ENCODE peak calls at places on chromosome 22, in ten cellular contexts. G, S, B, X, J, W, F, R, Q and E are unnamed samples.

GRCh38 chr22:48581821-48582469 is 1245.7 kb downstream of the BRD1 start:
- DNase-seq in G (no peak), Q (no peak), F (no peak), J (no peak), W (no peak), R (no peak), B (no peak), X (no peak), S (no peak), E (no peak)

GRCh38 chr22:38781033-38781432 is 12.9 kb downstream of the DNAL4 start:
- DNase-seq in X (no peak), J (no peak), B (no peak), S (no peak), F (no peak), Q (no peak), W (no peak), G (no peak), R (no peak), E (no peak)

GRCh38 chr22:49303061-49303735 is 524.5 kb downstream of the BRD1 start:
- DNase-seq in F (no peak), J (no peak), S (no peak), W (no peak), G (no peak), B (no peak), X (no peak), Q (no peak), R (no peak), E (no peak)

GRCh38 chr22:38069372-38070249 is 12.4 kb downstream of the PICK1 start:
- DNase-seq in W (no peak), Q (no peak), F (peak), J (no peak), X (peak), R (no peak), G (no peak), S (no peak), B (no peak), E (peak)

GRCh38 chr22:23548501-23549197 is 31.4 kb downstream of the IGLL1 start:
- DNase-seq in B (no peak), X (no peak), S (no peak), W (no peak), Q (no peak), G (no peak), R (no peak), J (no peak), F (no peak), E (no peak)

GRCh38 chr22:46131151-46131587 is 19.2 kb upstream of the PPARA start:
- DNase-seq in R (no peak), J (no peak), S (no peak), W (no peak), B (no peak), G (no peak), X (peak), Q (peak), F (no peak), E (no peak)

GRCh38 chr22:39496131-39496838 is 5.8 kb upstream of the MIEF1 start:
- DNase-seq in B (peak), Q (peak), J (no peak), G (peak), F (peak), R (peak), X (peak), S (no peak), W (peak), E (no peak)

GRCh38 chr22:41003041-41003440 is 51.9 kb downstream of the RBX1 start:
- DNase-seq in Q (no peak), R (no peak), X (no peak), B (no peak), S (no peak), J (no peak), G (no peak), F (no peak), W (no peak), E (no peak)

GRCh38 chr22:36211237-36211881 is 9.8 kb upstream of the APOL4 start:
- DNase-seq in B (peak), W (peak), J (no peak), S (no peak), X (no peak), F (no peak), Q (no peak), R (no peak), G (no peak), E (no peak)

GRCh38 chr22:48925450-48925849 is 902.2 kb downstream of the BRD1 start:
- DNase-seq in W (no peak), F (no peak), G (no peak), Q (no peak), X (no peak), S (no peak), J (no peak), B (no peak), R (no peak), E (no peak)

GRCh38 chr22:26324150-26324549 is 104.9 kb upstream of the ASPHD2 start:
- DNase-seq in B (no peak), X (no peak), Q (no peak), W (no peak), J (no peak), G (no peak), S (no peak), R (no peak), F (no peak), E (no peak)

GRCh38 chr22:19884161-19884953 is 29.7 kb upstream of the GNB1L start:
- DNase-seq in W (no peak), J (no peak), S (no peak), G (no peak), Q (no peak), R (peak), F (no peak), B (no peak), X (no peak), E (no peak)

GRCh38 chr22:37262346-37262745 is 18.3 kb upstream of the RAC2 start:
- DNase-seq in X (no peak), W (no peak), F (no peak), G (no peak), S (no peak), J (no peak), R (no peak), Q (no peak), B (no peak), E (no peak)

GRCh38 chr22:23180893-23181762 is 819 bp downstream of the BCR start:
- DNase-seq in B (no peak), G (peak), R (peak), W (no peak), X (no peak), Q (no peak), S (no peak), F (peak), J (no peak), E (no peak)

GRCh38 chr22:30191049-30191701 is 55.4 kb downstream of the LIF start:
- DNase-seq in J (no peak), Q (no peak), B (peak), F (no peak), X (no peak), R (no peak), W (no peak), S (no peak), G (no peak), E (no peak)

GRCh38 chr22:17266261-17266971 is 47.2 kb upstream of the ADA2 start:
- DNase-seq in J (no peak), G (no peak), F (no peak), R (no peak), B (no peak), W (no peak), Q (peak), S (no peak), X (peak), E (no peak)

GRCh38 chr22:21015051-21016006 is at the start of gene P2RX6:
- DNase-seq in S (no peak), X (no peak), F (no peak), G (no peak), Q (no peak), W (peak), R (no peak), J (no peak), B (peak), E (no peak)

GRCh38 chr22:25406510-25407210 is 157.8 kb upstream of the GRK3 start:
- DNase-seq in R (no peak), G (no peak), F (no peak), W (no peak), X (no peak), S (no peak), B (no peak), Q (no peak), J (no peak), E (no peak)

GRCh38 chr22:21448627-21449416 is 18.4 kb upstream of the TMEM191C start:
- DNase-seq in F (no peak), B (no peak), Q (no peak), G (no peak), R (no peak), S (no peak), W (no peak), J (no peak), X (peak), E (no peak)

GRCh38 chr22:26737262-26737661 is 79.9 kb downstream of the MIAT start:
- DNase-seq in X (no peak), J (no peak), B (no peak), W (no peak), R (no peak), S (no peak), F (no peak), G (no peak), Q (no peak), E (no peak)

GRCh38 chr22:50436841-50437341 is 37.9 kb downstream of the SBF1 start:
- DNase-seq in B (no peak), Q (no peak), X (no peak), G (no peak), F (no peak), W (no peak), R (no peak), S (no peak), J (no peak), E (no peak)

GRCh38 chr22:25696763-25697710 is 45.0 kb upstream of the MYO18B start:
- DNase-seq in R (no peak), X (no peak), W (no peak), G (no peak), Q (no peak), S (no peak), B (peak), J (no peak), F (no peak), E (no peak)

GRCh38 chr22:49149721-49150608 is 677.7 kb downstream of the BRD1 start:
- DNase-seq in F (no peak), J (no peak), B (no peak), X (no peak), G (no peak), R (no peak), S (no peak), W (no peak), Q (no peak), E (no peak)

GRCh38 chr22:32996702-32997101 is 61.5 kb downstream of the SYN3 start:
- DNase-seq in J (no peak), R (no peak), F (no peak), X (no peak), Q (no peak), W (no peak), B (no peak), G (no peak), S (no peak), E (no peak)

GRCh38 chr22:48827228-48827810 is 1000.4 kb downstream of the BRD1 start:
- DNase-seq in B (peak), Q (no peak), R (no peak), F (no peak), X (no peak), W (peak), G (no peak), J (no peak), S (no peak), E (no peak)

GRCh38 chr22:27453688-27454087 is 347.9 kb downstream of the MN1 start:
- DNase-seq in W (no peak), S (no peak), X (no peak), J (no peak), B (no peak), Q (no peak), F (no peak), R (no peak), G (no peak), E (no peak)

GRCh38 chr22:35589736-35590079 is 27.4 kb downstream of the MB start:
- DNase-seq in F (no peak), X (no peak), G (no peak), B (no peak), R (no peak), W (no peak), S (no peak), Q (no peak), J (no peak), E (no peak)

GRCh38 chr22:42792909-42793847 is 63.9 kb downstream of the ARFGAP3 start:
- DNase-seq in F (no peak), X (no peak), G (no peak), B (no peak), R (no peak), S (no peak), J (no peak), Q (no peak), W (no peak), E (no peak)

GRCh38 chr22:30308518-30309230 is 18.1 kb downstream of the TBC1D10A start:
- DNase-seq in X (no peak), B (peak), S (no peak), F (no peak), R (no peak), Q (no peak), W (no peak), J (no peak), G (peak), E (no peak)

GRCh38 chr22:50582562-50583293 is at the start of gene CHKB:
- DNase-seq in F (peak), W (peak), X (peak), G (peak), B (peak), J (peak), R (peak), S (peak), Q (peak), E (peak)

GRCh38 chr22:44335903-44336803 is 23.4 kb upstream of the SHISAL1 start:
- DNase-seq in F (no peak), J (no peak), G (peak), B (no peak), X (no peak), R (no peak), S (no peak), Q (no peak), W (no peak), E (no peak)

GRCh38 chr22:19759994-19760651 is 455 bp upstream of the TBX1 start:
- DNase-seq in G (no peak), S (no peak), F (no peak), B (no peak), J (no peak), R (no peak), X (peak), Q (no peak), W (no peak), E (no peak)

GRCh38 chr22:48055827-48056226 is 1293.4 kb downstream of the TBC1D22A start:
- DNase-seq in W (peak), F (no peak), G (no peak), X (no peak), J (no peak), R (no peak), B (peak), S (no peak), Q (no peak), E (no peak)

GRCh38 chr22:46078241-46079092 is 71.9 kb upstream of the PPARA start:
- DNase-seq in S (no peak), Q (no peak), W (peak), F (no peak), J (no peak), B (peak), G (no peak), X (no peak), R (no peak), E (no peak)

GRCh38 chr22:47663615-47664605 is 901.5 kb downstream of the TBC1D22A start:
- DNase-seq in J (no peak), X (no peak), R (no peak), G (no peak), B (no peak), W (no peak), S (no peak), Q (peak), F (no peak), E (no peak)

GRCh38 chr22:49764151-49764581 is 63.5 kb downstream of the BRD1 start:
- DNase-seq in Q (no peak), W (no peak), S (no peak), J (no peak), B (no peak), G (no peak), R (no peak), X (no peak), F (no peak), E (no peak)

GRCh38 chr22:37077802-37078448 is 26.4 kb downstream of the KCTD17 start:
- DNase-seq in J (no peak), S (no peak), R (peak), Q (peak), F (peak), B (no peak), X (peak), G (peak), W (peak), E (peak)

GRCh38 chr22:38984224-38984623 is 2.1 kb downstream of the APOBEC3B start:
- DNase-seq in Q (no peak), X (no peak), B (no peak), S (no peak), W (no peak), R (no peak), G (no peak), J (no peak), F (no peak), E (no peak)